ENCODE peak calls at places on chromosomes 7 and 10, in six cellular contexts. H is D341Med, A is brain microvascular endothelial cell, C is kidney epithelial cell, B is EL, J is ELR. K is an unnamed sample.

GRCh38 chr10:34814228-34815173 is 595 bp downstream of the PARD3 start:
- DNase-seq in A (no peak), B (peak; percentile 56), J (peak; percentile 66), H (peak; percentile 82), C (no peak), K (peak; percentile 70)

GRCh38 chr10:51729822-51730530 is 30.6 kb upstream of the CSTF2T start:
- DNase-seq in B (no peak), H (no peak), C (no peak), J (no peak), A (no peak), K (no peak)

GRCh38 chr10:103692421-103693069 is 162.8 kb downstream of the SH3PXD2A start:
- DNase-seq in C (no peak), A (no peak), B (no peak), H (no peak), J (no peak), K (no peak)

GRCh38 chr10:23955456-23955855 is 253.5 kb upstream of the KIAA1217 start:
- DNase-seq in B (no peak), J (no peak), H (no peak), C (no peak), A (no peak), K (no peak)

GRCh38 chr7:824106-824505 is 8.2 kb upstream of the SUN1 start:
- DNase-seq in B (no peak), J (no peak), H (no peak), A (no peak), C (no peak), K (no peak)

GRCh38 chr10:98748298-98748697 is 301.6 kb upstream of the HPS1 start:
- DNase-seq in B (peak; percentile 37), C (peak; percentile 1), H (peak; percentile 4), A (peak; percentile 9), J (peak; percentile 59), K (peak; percentile 6)

GRCh38 chr10:35356725-35357092 is 20.4 kb downstream of the CCNY start:
- DNase-seq in A (no peak), C (no peak), J (no peak), B (no peak), H (no peak), K (no peak)

GRCh38 chr7:120021085-120021484 is 251.9 kb upstream of the KCND2 start:
- DNase-seq in H (no peak), C (no peak), A (no peak), B (no peak), J (peak; percentile 12), K (no peak)

GRCh38 chr7:65239707-65240352 is 133.8 kb upstream of the ZNF92 start:
- DNase-seq in J (peak; percentile 4), H (peak; percentile 41), A (peak; percentile 2), C (no peak), B (peak; percentile 8), K (no peak)

K was measured in AG08396.